ENCODE peak calls at places on chromosome X, in nine cellular contexts. X, H, P, R, G, V, J, D and N are unnamed samples.

GRCh38 chrX:5380426-5380825 is 848.2 kb downstream of the NLGN4X start:
- DNase-seq in X (no peak), H (no peak), P (no peak), R (no peak), G (no peak), V (no peak), J (no peak), D (no peak), N (no peak)

GRCh38 chrX:68571292-68572256 is 72.7 kb downstream of the YIPF6 start:
- DNase-seq in X (no peak), H (no peak), P (no peak), R (no peak), G (no peak), V (no peak), J (peak; percentile 80), D (no peak), N (peak; percentile 84)

GRCh38 chrX:10992110-10992509 is 119.0 kb upstream of the HCCS start:
- DNase-seq in X (no peak), H (no peak), P (no peak), R (no peak), G (no peak), V (no peak), J (no peak), D (no peak), N (no peak)

GRCh38 chrX:20913760-20914159 is 460.5 kb upstream of the CNKSR2 start:
- DNase-seq in X (no peak), H (no peak), P (no peak), R (no peak), G (no peak), V (no peak), J (no peak), D (no peak), N (peak; percentile 2)

GRCh38 chrX:32894679-32895078 is 316.7 kb downstream of the DMD start:
- DNase-seq in X (no peak), H (no peak), P (no peak), R (no peak), G (no peak), V (no peak), J (no peak), D (no peak), N (no peak)

GRCh38 chrX:123797543-123798447 is 62.1 kb upstream of the XIAP start:
- DNase-seq in X (no peak), H (no peak), P (no peak), R (no peak), G (no peak), V (no peak), J (no peak), D (no peak), N (no peak)

GRCh38 chrX:30570505-30570904 is 7.1 kb downstream of the TASL start:
- DNase-seq in X (no peak), H (no peak), P (no peak), R (no peak), G (no peak), V (no peak), J (peak; percentile 26), D (no peak), N (peak; percentile 38)

GRCh38 chrX:149950681-149951080 is 12.4 kb upstream of the EOLA2 start:
- DNase-seq in X (no peak), H (no peak), P (no peak), R (peak; percentile 49), G (no peak), V (no peak), J (peak; percentile 67), D (no peak), N (peak; percentile 60)

GRCh38 chrX:145502670-145503069 is 255.4 kb downstream of the SPANXN1 start:
- DNase-seq in X (no peak), H (no peak), P (no peak), R (no peak), G (no peak), V (no peak), J (no peak), D (no peak), N (no peak)

GRCh38 chrX:30957753-30958152 is 68.7 kb upstream of the TAB3 start:
- DNase-seq in X (no peak), H (no peak), P (no peak), R (no peak), G (no peak), V (no peak), J (peak; percentile 1), D (no peak), N (peak; percentile 50)

GRCh38 chrX:28628101-28628500 is 40.9 kb downstream of the IL1RAPL1 start:
- DNase-seq in X (no peak), H (no peak), P (no peak), R (no peak), G (no peak), V (no peak), J (no peak), D (no peak), N (no peak)

GRCh38 chrX:135982860-135983259 is 2.4 kb upstream of the SLC9A6 start:
- DNase-seq in X (no peak), H (no peak), P (no peak), R (no peak), G (no peak), V (peak; percentile 24), J (peak; percentile 50), D (no peak), N (peak; percentile 27)

GRCh38 chrX:17542123-17542522 is 167.1 kb downstream of the NHS start:
- DNase-seq in X (no peak), H (no peak), P (no peak), R (no peak), G (peak; percentile 14), V (peak; percentile 45), J (no peak), D (no peak), N (no peak)

GRCh38 chrX:48083212-48083611 is 11.8 kb upstream of the ZNF630 start:
- DNase-seq in X (no peak), H (peak; percentile 40), P (peak; percentile 32), R (peak; percentile 31), G (no peak), V (peak; percentile 50), J (peak; percentile 34), D (peak; percentile 62), N (peak; percentile 61)

GRCh38 chrX:72349190-72349589 is 43.5 kb upstream of the CITED1 start:
- DNase-seq in X (no peak), H (no peak), P (no peak), R (no peak), G (no peak), V (no peak), J (no peak), D (no peak), N (no peak)

GRCh38 chrX:31580227-31580626 is 508.4 kb upstream of the FTHL17 start:
- DNase-seq in X (no peak), H (no peak), P (no peak), R (no peak), G (no peak), V (no peak), J (peak; percentile 6), D (no peak), N (peak; percentile 46)

GRCh38 chrX:48470110-48470832 is at the start of gene SLC38A5:
- DNase-seq in X (no peak), H (peak; percentile 35), P (no peak), R (no peak), G (no peak), V (no peak), J (no peak), D (no peak), N (no peak)

GRCh38 chrX:153153516-153153915 is 25.6 kb upstream of the MAGEA1 start:
- DNase-seq in X (no peak), H (no peak), P (no peak), R (no peak), G (no peak), V (no peak), J (no peak), D (no peak), N (peak; percentile 6)

DNA sequence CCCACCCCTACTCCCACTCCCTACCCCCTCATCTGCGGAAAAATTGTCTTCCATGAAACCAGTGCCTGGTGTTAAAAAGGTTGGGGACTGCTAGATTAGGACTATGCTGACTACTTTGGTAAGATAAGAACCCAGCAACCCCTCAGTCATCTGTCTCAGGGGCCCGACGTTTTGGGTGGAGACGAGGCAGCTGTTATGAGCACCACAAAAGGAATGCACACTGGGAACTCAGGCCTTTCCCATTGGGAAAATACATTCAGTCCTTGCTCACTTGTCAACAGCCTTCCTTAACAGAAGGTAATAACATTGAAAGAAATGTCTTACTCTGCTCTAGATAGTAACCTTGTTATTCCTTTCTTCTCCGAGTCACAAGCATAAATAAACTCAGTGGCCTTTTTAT is 310.8 kb downstream of the AFF2 start:
- DNase-seq in X (no peak), H (no peak), P (no peak), R (no peak), G (no peak), V (no peak), J (peak; percentile 0), D (no peak), N (peak; percentile 30)
- H3K9me3 ChIP-seq in X (no peaks in the 10 kb centered on the region), H (no peaks in the 10 kb centered on the region), P (no peaks in the 10 kb centered on the region), R (no peaks in the 10 kb centered on the region), G (no peaks in the 10 kb centered on the region), V (no peaks in the 10 kb centered on the region), J (no peaks in the 10 kb centered on the region), D (no peaks in the 10 kb centered on the region), N (no peaks in the 10 kb centered on the region)

GRCh38 chrX:55127692-55128091 is 38.9 kb downstream of the PAGE2 start:
- DNase-seq in X (no peak), H (no peak), P (no peak), R (no peak), G (no peak), V (no peak), J (no peak), D (no peak), N (peak; percentile 30)
- H3K9me3 ChIP-seq in X (no peaks in the 10 kb centered on the region), H (no peaks in the 10 kb centered on the region), P (no peaks in the 10 kb centered on the region), R (no peaks in the 10 kb centered on the region), G (no peaks in the 10 kb centered on the region), V (no peaks in the 10 kb centered on the region), J (no peaks in the 10 kb centered on the region), D (no peaks in the 10 kb centered on the region), N (no peaks in the 10 kb centered on the region)

GRCh38 chrX:2841511-2841910 is 12.8 kb downstream of the GYG2 start:
- DNase-seq in X (no peak), H (no peak), P (no peak), R (no peak), G (no peak), V (no peak), J (no peak), D (no peak), N (no peak)

GRCh38 chrX:2840961-2841360 is 12.2 kb downstream of the GYG2 start:
- DNase-seq in X (no peak), H (no peak), P (no peak), R (no peak), G (no peak), V (no peak), J (no peak), D (no peak), N (no peak)

GRCh38 chrX:2837961-2838360 is 9.2 kb downstream of the GYG2 start:
- DNase-seq in X (no peak), H (no peak), P (no peak), R (no peak), G (no peak), V (no peak), J (no peak), D (no peak), N (no peak)
- H3K9me3 ChIP-seq in X (no peaks in the 10 kb centered on the region), H (no peaks in the 10 kb centered on the region), P (no peaks in the 10 kb centered on the region), R (no peaks in the 10 kb centered on the region), G (peaks cover 4% of the 10 kb centered on the region), V (no peaks in the 10 kb centered on the region), J (peaks cover 6% of the 10 kb centered on the region), D (no peaks in the 10 kb centered on the region), N (no peaks in the 10 kb centered on the region)

DNA sequence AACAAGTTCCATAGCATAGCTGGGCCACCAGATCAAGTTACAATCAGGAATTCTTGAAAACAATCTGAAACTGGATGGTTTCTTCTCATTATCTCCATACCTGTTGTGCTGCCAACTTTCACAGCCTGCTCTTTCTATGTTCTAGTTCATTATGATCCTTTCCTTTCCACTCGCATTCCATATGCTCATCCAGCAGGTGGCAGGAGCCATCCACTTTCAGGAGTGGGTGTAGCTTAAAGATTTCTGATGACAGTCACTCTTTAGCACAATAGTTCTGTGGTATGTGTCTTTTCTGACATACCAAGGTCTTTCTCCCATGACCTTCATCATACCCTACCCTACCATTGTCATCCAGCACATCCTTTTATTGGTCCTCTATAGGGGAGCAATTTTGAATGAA is 46.4 kb downstream of the PAGE2 start:
- DNase-seq in X (no peak), H (peak; percentile 43), P (peak; percentile 25), R (peak; percentile 7), G (peak; percentile 19), V (peak; percentile 62), J (peak; percentile 31), D (peak; percentile 49), N (peak; percentile 47)
- H3K9me3 ChIP-seq in X (no peaks in the 10 kb centered on the region), H (no peaks in the 10 kb centered on the region), P (no peaks in the 10 kb centered on the region), R (no peaks in the 10 kb centered on the region), G (no peaks in the 10 kb centered on the region), V (no peaks in the 10 kb centered on the region), J (no peaks in the 10 kb centered on the region), D (no peaks in the 10 kb centered on the region), N (no peaks in the 10 kb centered on the region)